ENCODE peak calls at places on chromosomes 3 and 15, in four cellular contexts. A, B, H and Z are unnamed samples.

GRCh38 chr3:58422756-58423324 is 10.8 kb downstream of the PDHB start:
- DNase-seq in B (peak; percentile 41), A (peak; percentile 71), H (no peak), Z (no peak)

GRCh38 chr15:50906954-50907865 is 1.3 kb upstream of the AP4E1 start:
- DNase-seq in B (no peak), H (no peak), A (no peak), Z (no peak)

GRCh38 chr3:188202358-188203138 is 48.6 kb downstream of the LPP start:
- DNase-seq in B (no peak), H (no peak), A (peak; percentile 65), Z (no peak)

GRCh38 chr3:47379488-47379899 is 1.3 kb upstream of the PTPN23 start:
- DNase-seq in B (no peak), H (no peak), A (no peak), Z (no peak)

GRCh38 chr3:195107593-195107992 is 163.4 kb downstream of the XXYLT1 start:
- DNase-seq in B (no peak), A (no peak), H (peak; percentile 31), Z (no peak)

GRCh38 chr3:116969646-116970045 is 260.1 kb downstream of the TUSC7 start:
- DNase-seq in A (no peak), B (no peak), H (no peak), Z (no peak)

GRCh38 chr15:72859023-72859756 is 75.6 kb upstream of the ADPGK start:
- DNase-seq in A (no peak), B (no peak), H (no peak), Z (no peak)

GRCh38 chr3:122671543-122671942 is 9.1 kb upstream of the PARP14 start:
- DNase-seq in H (no peak), B (no peak), A (no peak), Z (no peak)

GRCh38 chr15:41620536-41621199 is 39.5 kb upstream of the MGA start:
- DNase-seq in B (no peak), A (peak; percentile 43), H (no peak), Z (no peak)

GRCh38 chr3:194804796-194805195 is 119.1 kb downstream of the FAM43A start:
- DNase-seq in B (no peak), H (no peak), A (no peak), Z (no peak)

GRCh38 chr3:14431556-14431927 is 29.1 kb downstream of the SLC6A6 start:
- DNase-seq in H (no peak), B (no peak), A (peak; percentile 52), Z (no peak)

GRCh38 chr15:60591491-60592385 is 112.8 kb upstream of the ICE2 start:
- DNase-seq in B (no peak), H (peak; percentile 73), A (peak; percentile 74), Z (peak; percentile 52)

GRCh38 chr3:10883478-10884234 is 67.6 kb downstream of the SLC6A11 start:
- DNase-seq in A (peak; percentile 61), B (peak; percentile 5), H (no peak), Z (no peak)

GRCh38 chr15:98800437-98801233 is 152.3 kb downstream of the IGF1R start:
- DNase-seq in B (peak; percentile 83), A (peak; percentile 90), H (no peak), Z (no peak)

GRCh38 chr3:78645628-78646310 is 1122.0 kb downstream of the ROBO1 start:
- DNase-seq in A (peak; percentile 91), H (no peak), B (peak; percentile 72), Z (no peak)

GRCh38 chr3:195212033-195212748 is 58.8 kb downstream of the XXYLT1 start:
- DNase-seq in H (peak; percentile 56), B (no peak), A (no peak), Z (no peak)

GRCh38 chr15:98071786-98072185 is 111.3 kb downstream of the ARRDC4 start:
- DNase-seq in A (no peak), B (no peak), H (no peak), Z (no peak)

GRCh38 chr3:139846729-139847128 is 88.3 kb upstream of the CLSTN2 start:
- DNase-seq in B (no peak), H (no peak), A (no peak), Z (no peak)

GRCh38 chr3:64141476-64141875 is 83.8 kb downstream of the PRICKLE2 start:
- DNase-seq in A (no peak), B (peak; percentile 61), H (no peak), Z (no peak)

GRCh38 chr3:37463163-37463562 is 288.8 kb upstream of the LRRFIP2 start:
- DNase-seq in H (no peak), B (no peak), A (no peak), Z (no peak)

GRCh38 chr15:58541410-58542087 is 109.8 kb downstream of the LIPC start:
- DNase-seq in H (no peak), A (no peak), B (no peak), Z (no peak)

GRCh38 chr3:22569570-22569969 is 633.6 kb upstream of the UBE2E2 start:
- DNase-seq in B (no peak), A (no peak), H (no peak), Z (no peak)

GRCh38 chr15:62618432-62618831 is 424.1 kb upstream of the TPM1 start:
- DNase-seq in A (no peak), H (no peak), B (peak; percentile 93), Z (no peak)

GRCh38 chr15:73924258-73924921 is 1.9 kb upstream of the LOXL1 start:
- DNase-seq in B (peak; percentile 87), A (no peak), H (peak; percentile 87), Z (peak; percentile 31)

GRCh38 chr15:64869501-64869900 is 27.8 kb downstream of the PLEKHO2 start:
- DNase-seq in H (no peak), B (no peak), A (no peak), Z (no peak)
- H3K27ac ChIP-seq in H (no peak overlapping the region), B (no peak overlapping the region), A (no peak overlapping the region), Z (no peak overlapping the region)

GRCh38 chr3:138196023-138196422 is 8.9 kb downstream of the ARMC8 start:
- DNase-seq in B (no peak), H (no peak), A (no peak), Z (no peak)
- H3K27ac ChIP-seq in B (no peak overlapping the region), H (no peak overlapping the region), A (no peak overlapping the region), Z (no peak overlapping the region)

GRCh38 chr15:68823561-68823960 is 2.9 kb upstream of the ANP32A start:
- DNase-seq in B (no peak), H (no peak), A (peak; percentile 57), Z (no peak)

GRCh38 chr15:68820589-68821189 is at the start of gene ANP32A:
- DNase-seq in A (peak; percentile 96), B (peak; percentile 93), H (peak; percentile 98), Z (peak; percentile 98)

GRCh38 chr15:68821190-68821897 is 649 bp upstream of the ANP32A start:
- DNase-seq in H (no peak), B (no peak), A (no peak), Z (no peak)

GRCh38 chr15:68822818-68823217 is 2.1 kb upstream of the ANP32A start:
- DNase-seq in H (no peak), A (no peak), B (no peak), Z (no peak)

DNA sequence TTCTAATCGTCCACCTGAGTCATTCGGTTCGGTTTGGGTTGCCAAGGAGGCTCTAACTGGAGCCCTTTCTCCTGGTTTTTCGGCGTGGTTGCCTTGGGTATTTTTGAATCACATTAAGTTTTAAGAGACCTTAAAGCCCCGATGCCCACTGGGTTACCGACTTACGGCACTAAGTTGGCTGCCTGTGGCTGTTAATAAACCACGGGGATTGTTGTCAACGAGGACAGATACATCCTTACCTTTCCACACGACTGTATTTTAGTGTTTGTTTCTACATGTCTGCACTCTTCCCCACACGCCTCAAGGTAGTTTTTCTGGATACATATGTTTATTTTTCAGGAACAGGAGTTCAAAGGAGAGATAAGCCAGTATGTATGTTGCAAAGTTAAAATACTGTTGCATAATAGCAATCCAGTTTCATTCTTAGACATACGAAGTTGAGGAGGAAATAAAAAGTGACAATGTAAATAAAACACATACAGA is 1.2 kb upstream of the ANP32A start:
- DNase-seq in H (no peak), B (no peak), A (peak; percentile 48), Z (no peak)
- H3K27ac ChIP-seq in H (peak overlapping the region; percentile 97), B (no peak overlapping the region), A (no peak overlapping the region), Z (peak overlapping the region; percentile 97)

GRCh38 chr3:184581331-184582210 is 20.0 kb downstream of the EPHB3 start:
- DNase-seq in H (no peak), B (no peak), A (no peak), Z (no peak)
- H3K27ac ChIP-seq in H (peak overlapping the region; percentile 85), B (no peak overlapping the region), A (no peak overlapping the region), Z (no peak overlapping the region)

DNA sequence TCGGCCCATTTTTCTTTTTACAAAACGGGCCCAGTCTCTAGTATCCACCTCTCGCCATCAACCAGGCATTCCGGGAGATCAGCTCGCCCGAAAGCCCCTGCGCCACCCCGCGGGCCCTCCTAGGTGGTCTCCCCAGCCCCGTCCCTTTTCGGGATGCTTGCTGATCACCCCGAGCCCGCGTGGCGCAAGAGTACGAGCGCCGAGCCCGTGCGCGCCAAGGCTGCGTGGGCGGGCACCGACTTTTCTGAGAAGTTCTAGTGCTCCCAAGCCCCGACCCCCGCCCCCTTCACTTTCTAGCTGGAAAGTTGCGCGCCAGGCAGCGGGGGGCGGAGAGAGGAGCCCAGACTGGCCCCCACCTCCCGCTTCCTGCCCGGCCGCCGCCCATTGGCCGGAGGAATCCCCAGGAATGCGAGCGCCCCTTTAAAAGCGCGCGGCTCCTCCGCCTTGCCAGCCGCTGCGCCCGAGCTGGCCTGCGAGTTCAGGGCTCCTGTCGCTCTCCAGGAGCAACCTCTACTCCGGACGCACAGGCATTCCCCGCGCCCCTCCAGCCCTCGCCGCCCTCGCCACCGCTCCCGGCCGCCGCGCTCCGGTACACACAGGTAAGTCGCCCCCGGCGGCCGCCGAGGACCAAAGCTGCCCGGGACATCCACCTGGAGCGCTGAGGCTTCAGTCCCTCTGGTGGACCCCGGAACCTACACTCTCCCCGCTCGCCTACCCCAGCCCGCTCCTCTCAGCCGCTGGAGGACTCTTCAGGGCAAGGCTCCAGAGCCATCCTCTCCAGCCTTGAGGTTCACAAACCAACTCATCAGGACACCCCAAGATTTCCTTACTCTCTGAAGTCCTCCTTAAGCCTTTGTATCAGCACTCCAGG is at the start of gene THBS1:
- DNase-seq in B (peak; percentile 93), H (peak; percentile 93), A (peak; percentile 98), Z (peak; percentile 87)
- H3K27ac ChIP-seq in B (peak within 1 kb of the TSS; percentile 97), H (peak within 1 kb of the TSS; percentile 77), A (peak within 1 kb of the TSS; percentile 95), Z (peak within 1 kb of the TSS; percentile 89)

DNA sequence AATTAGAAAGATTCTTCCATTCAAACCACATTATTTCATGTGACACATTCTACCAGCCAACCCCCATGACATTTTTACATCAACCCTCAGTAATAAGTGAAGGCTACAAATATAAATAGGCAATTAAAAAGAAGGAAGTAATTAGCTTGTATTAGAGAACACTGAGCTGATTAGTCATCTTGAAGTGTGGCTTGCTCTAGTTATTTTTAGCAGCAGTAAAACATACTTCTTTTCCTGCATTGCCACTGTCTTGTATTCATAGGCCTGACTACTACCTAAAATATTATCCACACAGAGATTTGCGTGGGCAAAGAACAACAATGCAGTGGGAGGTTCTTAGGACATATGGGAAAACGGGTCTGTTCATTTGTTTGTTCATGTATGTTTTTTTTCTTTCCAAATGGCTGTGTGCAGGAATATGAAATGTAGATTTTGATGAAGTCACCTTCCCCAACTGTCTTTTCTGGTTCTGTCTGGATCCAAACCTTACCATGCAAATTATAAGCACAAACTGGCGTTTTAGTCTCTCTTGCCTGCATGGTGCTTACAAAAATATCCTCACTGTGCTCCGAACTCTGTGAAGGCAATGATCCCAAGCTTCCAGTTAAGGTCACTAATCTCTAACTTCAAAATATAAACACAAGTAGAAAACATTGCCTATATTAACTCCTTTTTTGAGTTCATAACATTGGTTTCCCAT is 31.5 kb upstream of the TM4SF4 start:
- DNase-seq in B (peak; percentile 92), H (no peak), A (no peak), Z (no peak)
- H3K27ac ChIP-seq in B (peak overlapping the region; percentile 58), H (peak overlapping the region; percentile 4), A (no peak overlapping the region), Z (no peak overlapping the region)